ENCODE peak calls at places on chromosomes 5 and 9, in nine cellular contexts. P is nephron progenitor cell; W is NCI-H1436; N is pons; J is HS-5; L is stimulated activated CD4-positive, alpha-beta T cell treated with anti-CD3 and anti-CD28 coated beads, Interleukin-15, amount 100 ng/mL, for 1 hour; A is NCI-H748 treated with DMSO at 0.1 percent for 48 hours; E is MV-4-11; M is A172. V is an unnamed sample.

GRCh38 chr5:180810210-180811011 is 7.8 kb upstream of the MGAT1 start:
- DNase-seq in E (peak), W (peak), J (peak), L (peak), N (peak), A (peak), P (peak), M (peak), V (peak)

GRCh38 chr9:112119225-112120045 is 55.7 kb downstream of the SUSD1 start:
- DNase-seq in M (peak), W (no peak), P (no peak), L (no peak), E (no peak), J (no peak), A (no peak), N (no peak), V (no peak)

GRCh38 chr9:35051069-35051967 is 21.1 kb downstream of the VCP start:
- DNase-seq in A (no peak), L (peak), J (no peak), P (peak), N (peak), E (peak), M (peak), W (peak), V (no peak)

GRCh38 chr9:88322906-88323566 is 65.2 kb upstream of the SPIN1 start:
- DNase-seq in A (no peak), J (no peak), M (peak), E (peak), W (no peak), N (peak), P (no peak), L (no peak), V (no peak)

GRCh38 chr9:37596504-37596903 is 4.1 kb upstream of the TOMM5 start:
- DNase-seq in L (no peak), A (no peak), W (no peak), N (no peak), P (no peak), E (no peak), J (no peak), M (no peak), V (no peak)

GRCh38 chr5:88883566-88884434 is 816 bp upstream of the MEF2C start:
- DNase-seq in J (peak), A (peak), E (peak), P (peak), W (peak), M (peak), N (peak), L (no peak), V (peak)

GRCh38 chr9:129751841-129752801 is 721 bp downstream of the PTGES start:
- DNase-seq in E (no peak), P (no peak), L (no peak), W (no peak), J (no peak), N (no peak), M (no peak), A (no peak), V (no peak)

GRCh38 chr5:140145818-140146522 is 20.2 kb downstream of the IGIP start:
- DNase-seq in M (no peak), A (peak), E (peak), J (no peak), L (peak), P (peak), W (no peak), N (peak), V (no peak)

GRCh38 chr5:141412853-141413539 is at the start of gene PCDHGA10:
- DNase-seq in E (peak), P (peak), N (peak), M (peak), W (peak), L (no peak), A (peak), J (no peak), V (peak)

GRCh38 chr9:21682981-21683380 is 119.5 kb upstream of the MTAP start:
- DNase-seq in W (no peak), M (no peak), A (no peak), L (no peak), N (no peak), P (no peak), E (no peak), J (no peak), V (no peak)

GRCh38 chr5:165029471-165029870 is 1524.1 kb downstream of the MAT2B start:
- DNase-seq in E (peak), L (no peak), W (no peak), P (peak), M (peak), A (no peak), J (peak), N (peak), V (no peak)

GRCh38 chr5:93281980-93282772 is 298.8 kb downstream of the NR2F1-AS1 start:
- DNase-seq in W (no peak), E (no peak), N (no peak), A (no peak), P (no peak), L (no peak), J (no peak), M (no peak), V (no peak)

GRCh38 chr5:136036293-136036911 is 7.6 kb downstream of the TGFBI start:
- DNase-seq in J (no peak), P (no peak), A (no peak), M (no peak), W (no peak), L (no peak), N (no peak), E (no peak), V (no peak)

GRCh38 chr9:111831371-111832108 is 36.8 kb upstream of the SHOC1 start:
- DNase-seq in J (no peak), E (no peak), M (no peak), L (no peak), W (no peak), N (no peak), A (no peak), P (no peak), V (no peak)